ENCODE peak calls at places on chromosomes 16 and 17, in ten cellular contexts. One of them, this sample, is unnamed.
A peak's percentile ranks its signal among the peaks of the same experiment; 100 is the strongest.

GRCh38 chr16:82655315-82655714 is 28.5 kb downstream of the CDH13 start:
- DNase-seq in ovary: no peak
- DNase-seq in brain microvascular endothelial cell: peak; percentile 98
- DNase-seq in cardiac fibroblast: peak; percentile 75
- DNase-seq in endodermal cell: no peak
- DNase-seq in psoas muscle: no peak
- DNase-seq in retinal pigment epithelial cell: no peak
- DNase-seq in fibroblast of the aortic adventitia: peak; percentile 83
- DNase-seq in mammary epithelial cell: no peak
- DNase-seq in transverse colon: peak; percentile 45
- DNase-seq in this sample: peak; percentile 85

GRCh38 chr17:61325382-61326073 is 74.1 kb upstream of the TBX2 start:
- DNase-seq in ovary: no peak
- DNase-seq in brain microvascular endothelial cell: peak; percentile 65
- DNase-seq in cardiac fibroblast: no peak
- DNase-seq in endodermal cell: no peak
- DNase-seq in psoas muscle: no peak
- DNase-seq in retinal pigment epithelial cell: no peak
- DNase-seq in fibroblast of the aortic adventitia: peak; percentile 66
- DNase-seq in mammary epithelial cell: no peak
- DNase-seq in transverse colon: no peak
- DNase-seq in this sample: peak; percentile 63

GRCh38 chr17:31743767-31744166 is 115.3 kb downstream of the COPRS start:
- DNase-seq in ovary: no peak
- DNase-seq in brain microvascular endothelial cell: no peak
- DNase-seq in cardiac fibroblast: peak; percentile 50
- DNase-seq in endodermal cell: peak; percentile 82
- DNase-seq in psoas muscle: no peak
- DNase-seq in retinal pigment epithelial cell: no peak
- DNase-seq in fibroblast of the aortic adventitia: peak; percentile 70
- DNase-seq in mammary epithelial cell: no peak
- DNase-seq in transverse colon: no peak
- DNase-seq in this sample: peak; percentile 62

GRCh38 chr16:51146256-51146924 is 4.7 kb downstream of the SALL1 start:
- DNase-seq in ovary: no peak
- DNase-seq in brain microvascular endothelial cell: no peak
- DNase-seq in cardiac fibroblast: peak; percentile 59
- DNase-seq in endodermal cell: no peak
- DNase-seq in psoas muscle: no peak
- DNase-seq in retinal pigment epithelial cell: no peak
- DNase-seq in fibroblast of the aortic adventitia: peak; percentile 71
- DNase-seq in mammary epithelial cell: no peak
- DNase-seq in transverse colon: no peak
- DNase-seq in this sample: peak; percentile 71

GRCh38 chr16:77596243-77596642 is 126.1 kb upstream of the NUDT7 start:
- DNase-seq in ovary: no peak
- DNase-seq in brain microvascular endothelial cell: peak; percentile 27
- DNase-seq in cardiac fibroblast: peak; percentile 17
- DNase-seq in endodermal cell: no peak
- DNase-seq in psoas muscle: no peak
- DNase-seq in retinal pigment epithelial cell: no peak
- DNase-seq in fibroblast of the aortic adventitia: peak; percentile 87
- DNase-seq in mammary epithelial cell: peak; percentile 52
- DNase-seq in transverse colon: no peak
- DNase-seq in this sample: peak; percentile 76

GRCh38 chr17:29156781-29157180 is 23.4 kb downstream of the MYO18A start:
- DNase-seq in ovary: no peak
- DNase-seq in brain microvascular endothelial cell: no peak
- DNase-seq in cardiac fibroblast: no peak
- DNase-seq in endodermal cell: no peak
- DNase-seq in psoas muscle: no peak
- DNase-seq in retinal pigment epithelial cell: no peak
- DNase-seq in fibroblast of the aortic adventitia: no peak
- DNase-seq in mammary epithelial cell: no peak
- DNase-seq in transverse colon: no peak
- DNase-seq in this sample: no peak

GRCh38 chr17:82970067-82970466 is 109.3 kb upstream of the METRNL start:
- DNase-seq in ovary: no peak
- DNase-seq in brain microvascular endothelial cell: no peak
- DNase-seq in cardiac fibroblast: no peak
- DNase-seq in endodermal cell: peak; percentile 13
- DNase-seq in psoas muscle: no peak
- DNase-seq in retinal pigment epithelial cell: no peak
- DNase-seq in fibroblast of the aortic adventitia: no peak
- DNase-seq in mammary epithelial cell: no peak
- DNase-seq in transverse colon: no peak
- DNase-seq in this sample: no peak

GRCh38 chr17:8002646-8003593 is 505 bp downstream of the GUCY2D start:
- DNase-seq in ovary: no peak
- DNase-seq in brain microvascular endothelial cell: no peak
- DNase-seq in cardiac fibroblast: no peak
- DNase-seq in endodermal cell: peak; percentile 70
- DNase-seq in psoas muscle: no peak
- DNase-seq in retinal pigment epithelial cell: no peak
- DNase-seq in fibroblast of the aortic adventitia: no peak
- DNase-seq in mammary epithelial cell: no peak
- DNase-seq in transverse colon: no peak
- DNase-seq in this sample: no peak

GRCh38 chr17:41657936-41658335 is 30.7 kb upstream of the EIF1 start:
- DNase-seq in ovary: no peak
- DNase-seq in brain microvascular endothelial cell: no peak
- DNase-seq in cardiac fibroblast: no peak
- DNase-seq in endodermal cell: no peak
- DNase-seq in psoas muscle: no peak
- DNase-seq in retinal pigment epithelial cell: no peak
- DNase-seq in fibroblast of the aortic adventitia: no peak
- DNase-seq in mammary epithelial cell: peak; percentile 27
- DNase-seq in transverse colon: no peak
- DNase-seq in this sample: no peak

DNA sequence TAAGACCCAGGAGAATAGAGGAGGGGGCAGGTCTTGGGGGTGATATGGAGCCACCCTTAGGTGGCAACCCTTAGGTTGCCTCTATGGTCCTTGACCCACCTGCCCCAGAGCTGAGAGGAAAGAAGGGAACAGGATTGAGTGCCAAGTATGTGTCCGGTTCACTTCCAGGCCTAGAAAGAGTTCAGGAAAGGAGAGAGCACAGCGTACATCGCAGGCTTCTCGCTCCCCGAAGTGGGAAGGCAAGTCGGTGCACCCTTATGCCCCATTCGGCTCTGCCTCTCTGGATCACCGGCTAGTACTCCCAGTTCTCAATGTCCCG is 631 bp downstream of the SP6 start:
- DNase-seq in ovary: no peak
- DNase-seq in brain microvascular endothelial cell: no peak
- DNase-seq in cardiac fibroblast: no peak
- DNase-seq in endodermal cell: no peak
- DNase-seq in psoas muscle: no peak
- DNase-seq in retinal pigment epithelial cell: no peak
- DNase-seq in fibroblast of the aortic adventitia: no peak
- DNase-seq in mammary epithelial cell: no peak
- DNase-seq in transverse colon: no peak
- DNase-seq in this sample: no peak
- H3K4me3 ChIP-seq in ovary: no peak overlapping the region
- H3K4me3 ChIP-seq in brain microvascular endothelial cell: no peak overlapping the region
- H3K4me3 ChIP-seq in cardiac fibroblast: no peak overlapping the region
- H3K4me3 ChIP-seq in endodermal cell: peak overlapping the region; percentile 75
- H3K4me3 ChIP-seq in psoas muscle: peak overlapping the region; percentile 50
- H3K4me3 ChIP-seq in retinal pigment epithelial cell: no peak overlapping the region
- H3K4me3 ChIP-seq in fibroblast of the aortic adventitia: no peak overlapping the region
- H3K4me3 ChIP-seq in mammary epithelial cell: peak overlapping the region; percentile 89
- H3K4me3 ChIP-seq in transverse colon: peak overlapping the region; percentile 55
- H3K4me3 ChIP-seq in this sample: no peak overlapping the region

GRCh38 chr17:39739020-39739884 is 1.5 kb downstream of the GRB7 start:
- DNase-seq in ovary: no peak
- DNase-seq in brain microvascular endothelial cell: no peak
- DNase-seq in cardiac fibroblast: peak; percentile 16
- DNase-seq in endodermal cell: peak; percentile 95
- DNase-seq in psoas muscle: no peak
- DNase-seq in retinal pigment epithelial cell: peak; percentile 10
- DNase-seq in fibroblast of the aortic adventitia: no peak
- DNase-seq in mammary epithelial cell: peak; percentile 87
- DNase-seq in transverse colon: peak; percentile 91
- DNase-seq in this sample: no peak

GRCh38 chr17:39738568-39738901 is 797 bp downstream of the GRB7 start:
- DNase-seq in ovary: no peak
- DNase-seq in brain microvascular endothelial cell: no peak
- DNase-seq in cardiac fibroblast: no peak
- DNase-seq in endodermal cell: peak; percentile 91
- DNase-seq in psoas muscle: no peak
- DNase-seq in retinal pigment epithelial cell: no peak
- DNase-seq in fibroblast of the aortic adventitia: no peak
- DNase-seq in mammary epithelial cell: peak; percentile 82
- DNase-seq in transverse colon: peak; percentile 76
- DNase-seq in this sample: no peak

GRCh38 chr17:39737761-39738567 is at the start of gene GRB7:
- DNase-seq in ovary: no peak
- DNase-seq in brain microvascular endothelial cell: no peak
- DNase-seq in cardiac fibroblast: no peak
- DNase-seq in endodermal cell: peak; percentile 93
- DNase-seq in psoas muscle: no peak
- DNase-seq in retinal pigment epithelial cell: peak; percentile 26
- DNase-seq in fibroblast of the aortic adventitia: no peak
- DNase-seq in mammary epithelial cell: peak; percentile 71
- DNase-seq in transverse colon: peak; percentile 89
- DNase-seq in this sample: no peak

GRCh38 chr17:39740357-39741111 is 2.8 kb downstream of the GRB7 start:
- DNase-seq in ovary: no peak
- DNase-seq in brain microvascular endothelial cell: peak; percentile 41
- DNase-seq in cardiac fibroblast: peak; percentile 50
- DNase-seq in endodermal cell: peak; percentile 97
- DNase-seq in psoas muscle: no peak
- DNase-seq in retinal pigment epithelial cell: peak; percentile 34
- DNase-seq in fibroblast of the aortic adventitia: peak; percentile 37
- DNase-seq in mammary epithelial cell: peak; percentile 94
- DNase-seq in transverse colon: peak; percentile 60
- DNase-seq in this sample: peak; percentile 11

DNA sequence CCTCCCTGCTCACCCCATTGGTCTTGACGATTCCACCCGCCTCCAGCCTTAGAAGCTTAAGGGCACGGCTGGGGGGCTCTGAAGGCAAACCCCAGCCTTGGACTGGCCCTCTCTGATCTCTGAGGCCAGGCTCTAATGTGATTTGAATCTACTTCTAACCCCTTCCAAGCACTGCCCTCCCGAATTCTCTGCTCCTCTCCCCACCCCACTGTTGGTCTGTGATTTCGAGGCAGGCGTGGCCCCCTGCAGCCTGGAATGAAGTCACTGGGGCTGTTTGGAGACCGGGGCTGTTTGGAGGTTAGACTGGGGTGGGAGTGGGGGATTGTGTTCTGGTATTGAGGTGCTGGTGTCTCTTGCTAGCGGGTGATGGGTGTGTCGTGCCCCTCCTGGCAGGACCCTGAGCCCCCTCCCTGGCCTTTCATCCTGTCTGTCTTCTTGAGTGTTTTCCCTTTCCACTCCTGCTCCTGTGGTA is 2.2 kb downstream of the GRB7 start:
- DNase-seq in ovary: no peak
- DNase-seq in brain microvascular endothelial cell: no peak
- DNase-seq in cardiac fibroblast: peak; percentile 13
- DNase-seq in endodermal cell: peak; percentile 91
- DNase-seq in psoas muscle: no peak
- DNase-seq in retinal pigment epithelial cell: no peak
- DNase-seq in fibroblast of the aortic adventitia: no peak
- DNase-seq in mammary epithelial cell: peak; percentile 64
- DNase-seq in transverse colon: no peak
- DNase-seq in this sample: no peak
- H3K4me3 ChIP-seq in ovary: peak overlapping the region; percentile 11
- H3K4me3 ChIP-seq in brain microvascular endothelial cell: peak overlapping the region; percentile 3
- H3K4me3 ChIP-seq in cardiac fibroblast: no peak overlapping the region
- H3K4me3 ChIP-seq in endodermal cell: peak overlapping the region; percentile 87
- H3K4me3 ChIP-seq in psoas muscle: no peak overlapping the region
- H3K4me3 ChIP-seq in retinal pigment epithelial cell: peak overlapping the region; percentile 73
- H3K4me3 ChIP-seq in fibroblast of the aortic adventitia: no peak overlapping the region
- H3K4me3 ChIP-seq in mammary epithelial cell: peak overlapping the region; percentile 85
- H3K4me3 ChIP-seq in transverse colon: peak overlapping the region; percentile 63
- H3K4me3 ChIP-seq in this sample: no peak overlapping the region

GRCh38 chr16:11966173-11966572 is 1.2 kb downstream of the TNFRSF17 start:
- DNase-seq in ovary: no peak
- DNase-seq in brain microvascular endothelial cell: no peak
- DNase-seq in cardiac fibroblast: no peak
- DNase-seq in endodermal cell: no peak
- DNase-seq in psoas muscle: no peak
- DNase-seq in retinal pigment epithelial cell: no peak
- DNase-seq in fibroblast of the aortic adventitia: no peak
- DNase-seq in mammary epithelial cell: no peak
- DNase-seq in transverse colon: no peak
- DNase-seq in this sample: no peak
- H3K4me3 ChIP-seq in ovary: no peak overlapping the region
- H3K4me3 ChIP-seq in brain microvascular endothelial cell: no peak overlapping the region
- H3K4me3 ChIP-seq in cardiac fibroblast: no peak overlapping the region
- H3K4me3 ChIP-seq in endodermal cell: no peak overlapping the region
- H3K4me3 ChIP-seq in psoas muscle: no peak overlapping the region
- H3K4me3 ChIP-seq in retinal pigment epithelial cell: no peak overlapping the region
- H3K4me3 ChIP-seq in fibroblast of the aortic adventitia: no peak overlapping the region
- H3K4me3 ChIP-seq in mammary epithelial cell: no peak overlapping the region
- H3K4me3 ChIP-seq in transverse colon: no peak overlapping the region
- H3K4me3 ChIP-seq in this sample: no peak overlapping the region

GRCh38 chr17:1186923-1187771 is 7.4 kb upstream of the ABR start:
- DNase-seq in ovary: peak; percentile 83
- DNase-seq in brain microvascular endothelial cell: peak; percentile 76
- DNase-seq in cardiac fibroblast: peak; percentile 95
- DNase-seq in endodermal cell: peak; percentile 97
- DNase-seq in psoas muscle: peak; percentile 87
- DNase-seq in retinal pigment epithelial cell: peak; percentile 69
- DNase-seq in fibroblast of the aortic adventitia: peak; percentile 91
- DNase-seq in mammary epithelial cell: peak; percentile 74
- DNase-seq in transverse colon: peak; percentile 86
- DNase-seq in this sample: peak; percentile 89
- H3K4me3 ChIP-seq in ovary: no peak overlapping the region
- H3K4me3 ChIP-seq in brain microvascular endothelial cell: peak overlapping the region; percentile 15
- H3K4me3 ChIP-seq in cardiac fibroblast: no peak overlapping the region
- H3K4me3 ChIP-seq in endodermal cell: no peak overlapping the region
- H3K4me3 ChIP-seq in psoas muscle: peak overlapping the region; percentile 24
- H3K4me3 ChIP-seq in retinal pigment epithelial cell: peak overlapping the region; percentile 46
- H3K4me3 ChIP-seq in fibroblast of the aortic adventitia: peak overlapping the region; percentile 46
- H3K4me3 ChIP-seq in mammary epithelial cell: no peak overlapping the region
- H3K4me3 ChIP-seq in transverse colon: peak overlapping the region; percentile 10
- H3K4me3 ChIP-seq in this sample: no peak overlapping the region

GRCh38 chr16:58337090-58337444 is 42.2 kb upstream of the PRSS54 start:
- DNase-seq in ovary: no peak
- DNase-seq in brain microvascular endothelial cell: no peak
- DNase-seq in cardiac fibroblast: no peak
- DNase-seq in endodermal cell: no peak
- DNase-seq in psoas muscle: no peak
- DNase-seq in retinal pigment epithelial cell: no peak
- DNase-seq in fibroblast of the aortic adventitia: no peak
- DNase-seq in mammary epithelial cell: no peak
- DNase-seq in transverse colon: no peak
- DNase-seq in this sample: no peak
- H3K4me3 ChIP-seq in ovary: peak overlapping the region; percentile 6
- H3K4me3 ChIP-seq in brain microvascular endothelial cell: no peak overlapping the region
- H3K4me3 ChIP-seq in cardiac fibroblast: no peak overlapping the region
- H3K4me3 ChIP-seq in endodermal cell: no peak overlapping the region
- H3K4me3 ChIP-seq in psoas muscle: peak overlapping the region; percentile 48
- H3K4me3 ChIP-seq in retinal pigment epithelial cell: no peak overlapping the region
- H3K4me3 ChIP-seq in fibroblast of the aortic adventitia: peak overlapping the region; percentile 44
- H3K4me3 ChIP-seq in mammary epithelial cell: no peak overlapping the region
- H3K4me3 ChIP-seq in transverse colon: peak overlapping the region; percentile 41
- H3K4me3 ChIP-seq in this sample: peak overlapping the region; percentile 30